ENCODE peak calls at places on chromosomes 11 and 22, in five cellular contexts. Z, E, R, U and O are unnamed samples.

GRCh38 chr22:20994902-20995241 is 7.0 kb downstream of the THAP7 start:
- DNase-seq in Z (no peak), U (no peak), E (no peak), R (no peak), O (no peak)

GRCh38 chr11:114896594-114896993 is 218.3 kb downstream of the NXPE2 start:
- DNase-seq in U (no peak), R (no peak), E (no peak), Z (no peak), O (no peak)

GRCh38 chr22:19109198-19110063 is 12.8 kb downstream of the DGCR2 start:
- DNase-seq in E (no peak), Z (peak; percentile 47), U (peak; percentile 42), R (no peak), O (no peak)

GRCh38 chr11:18706330-18707243 is 8.0 kb downstream of the TMEM86A start:
- DNase-seq in R (no peak), Z (no peak), E (no peak), U (peak; percentile 45), O (no peak)

GRCh38 chr11:2752204-2752772 is 52.5 kb upstream of the KCNQ1OT1 start:
- DNase-seq in U (no peak), E (no peak), Z (no peak), R (no peak), O (no peak)

GRCh38 chr22:35622132-35622913 is 5.2 kb upstream of the MB start:
- DNase-seq in Z (peak; percentile 89), E (no peak), R (no peak), U (no peak), O (no peak)

GRCh38 chr11:72576196-72576595 is 98.0 kb downstream of the PDE2A start:
- DNase-seq in E (no peak), U (no peak), Z (no peak), R (no peak), O (no peak)

GRCh38 chr11:46524201-46524600 is 69.6 kb downstream of the AMBRA1 start:
- DNase-seq in R (no peak), Z (no peak), U (no peak), E (no peak), O (no peak)

GRCh38 chr11:130145328-130145812 is 14.2 kb upstream of the ST14 start:
- DNase-seq in Z (no peak), R (no peak), U (no peak), E (no peak), O (no peak)

GRCh38 chr11:120682866-120683265 is 171.3 kb downstream of the GRIK4 start:
- DNase-seq in R (no peak), U (no peak), E (peak; percentile 24), Z (no peak), O (no peak)

GRCh38 chr22:33477131-33478111 is 419.2 kb upstream of the SYN3 start:
- DNase-seq in Z (no peak), R (no peak), E (no peak), U (no peak), O (no peak)

GRCh38 chr11:129768356-129768755 is 47.3 kb upstream of the TMEM45B start:
- DNase-seq in U (no peak), E (no peak), Z (no peak), R (no peak), O (no peak)

GRCh38 chr11:21364866-21365624 is 695.7 kb downstream of the NELL1 start:
- DNase-seq in R (no peak), Z (no peak), U (no peak), E (no peak), O (no peak)

GRCh38 chr11:13327421-13327820 is 49.8 kb downstream of the BMAL1 start:
- DNase-seq in U (no peak), Z (no peak), R (no peak), E (no peak), O (no peak)

GRCh38 chr22:32844251-32844650 is 42.7 kb downstream of the TIMP3 start:
- DNase-seq in E (no peak), R (no peak), U (no peak), Z (no peak), O (no peak)